ENCODE peak calls at places on chromosomes 6 and 20, in eight cellular contexts. F, X, Y, K, B, W, G and S are unnamed samples.

GRCh38 chr20:33675127-33675954 is 1.1 kb upstream of the NECAB3 start:
- DNase-seq in B (no peak), X (no peak), Y (peak), W (no peak), G (no peak), K (no peak), F (no peak), S (no peak)

GRCh38 chr6:125104425-125104824 is 49.1 kb upstream of the TPD52L1 start:
- DNase-seq in B (no peak), W (no peak), F (peak), X (no peak), K (no peak), G (peak), Y (no peak), S (no peak)

GRCh38 chr6:217048-217659 is 75.1 kb upstream of the DUSP22 start:
- DNase-seq in X (no peak), G (no peak), K (peak), F (no peak), W (no peak), Y (no peak), B (no peak), S (no peak)

GRCh38 chr6:38115633-38116022 is 296.1 kb downstream of the ZFAND3 start:
- DNase-seq in F (no peak), G (no peak), X (no peak), W (no peak), B (no peak), K (no peak), Y (no peak), S (no peak)

GRCh38 chr6:12929678-12930077 is 213.1 kb downstream of the PHACTR1 start:
- DNase-seq in F (no peak), X (no peak), W (no peak), B (no peak), G (no peak), Y (no peak), K (no peak), S (no peak)

GRCh38 chr20:3189561-3190131 is 14.8 kb downstream of the DDRGK1 start:
- DNase-seq in G (no peak), B (no peak), Y (no peak), K (no peak), W (no peak), X (no peak), F (peak), S (no peak)

GRCh38 chr20:41524980-41525613 is 93.1 kb downstream of the CHD6 start:
- DNase-seq in G (peak), Y (peak), F (peak), X (no peak), B (no peak), K (no peak), W (no peak), S (no peak)

GRCh38 chr6:142112451-142113061 is 20.2 kb upstream of the GJE1 start:
- DNase-seq in B (peak), K (peak), X (peak), F (peak), W (peak), Y (peak), G (peak), S (no peak)

GRCh38 chr6:43290353-43290904 is 7.6 kb upstream of the SLC22A7 start:
- DNase-seq in Y (no peak), F (no peak), B (no peak), X (no peak), K (no peak), G (no peak), W (no peak), S (no peak)

GRCh38 chr6:161138545-161139303 is 135.1 kb downstream of the AGPAT4 start:
- DNase-seq in X (no peak), K (no peak), B (no peak), W (no peak), Y (no peak), G (no peak), F (peak), S (no peak)

GRCh38 chr6:87929843-87930288 is 117.8 kb upstream of the SPACA1 start:
- DNase-seq in W (peak), Y (peak), K (peak), X (peak), F (peak), B (peak), G (peak), S (no peak)

GRCh38 chr6:133983099-133983939 is 30.3 kb downstream of the TBPL1 start:
- DNase-seq in F (no peak), X (peak), Y (no peak), K (peak), B (peak), G (no peak), W (peak), S (no peak)

GRCh38 chr6:51569594-51569993 is 517.8 kb downstream of the PKHD1 start:
- DNase-seq in Y (no peak), W (no peak), G (no peak), B (no peak), K (no peak), X (no peak), F (no peak), S (no peak)

GRCh38 chr20:4053516-4053919 is 38.2 kb upstream of the RNF24 start:
- DNase-seq in G (no peak), F (no peak), X (no peak), K (no peak), Y (no peak), W (no peak), B (no peak), S (no peak)

GRCh38 chr6:37630281-37630799 is 67.3 kb downstream of the MDGA1 start:
- DNase-seq in W (no peak), G (peak), Y (no peak), B (no peak), X (no peak), F (no peak), K (no peak), S (no peak)

GRCh38 chr6:26246057-26246456 is 118.9 kb upstream of the BTN3A2 start:
- DNase-seq in X (no peak), G (no peak), F (no peak), K (no peak), Y (no peak), W (no peak), B (no peak), S (no peak)

GRCh38 chr20:59165389-59165785 is 1.8 kb downstream of the ZNF831 start:
- DNase-seq in F (no peak), W (no peak), Y (no peak), G (no peak), X (no peak), K (no peak), B (no peak), S (no peak)

GRCh38 chr6:73565767-73566485 is 45.1 kb upstream of the EEF1A1 start:
- DNase-seq in B (no peak), W (no peak), F (no peak), K (no peak), Y (no peak), G (no peak), X (no peak), S (no peak)

GRCh38 chr6:138492113-138492512 is 7.2 kb downstream of the NHSL1 start:
- DNase-seq in F (no peak), Y (no peak), W (no peak), X (no peak), K (no peak), G (no peak), B (no peak), S (no peak)

GRCh38 chr6:9266741-9267140 is 831.4 kb upstream of the SLC35B3 start:
- DNase-seq in G (no peak), B (no peak), W (no peak), Y (no peak), X (no peak), K (no peak), F (no peak), S (no peak)

GRCh38 chr6:108494434-108494833 is 66.3 kb upstream of the FOXO3 start:
- DNase-seq in F (no peak), G (no peak), B (no peak), Y (no peak), W (no peak), K (no peak), X (no peak), S (no peak)

GRCh38 chr6:53744321-53744720 is 50.5 kb upstream of the LRRC1 start:
- DNase-seq in F (no peak), W (no peak), K (no peak), G (no peak), Y (no peak), X (no peak), B (no peak), S (no peak)

GRCh38 chr6:167898673-167899311 is 72.1 kb downstream of the AFDN start:
- DNase-seq in X (no peak), W (peak), B (no peak), Y (no peak), F (no peak), K (no peak), G (peak), S (no peak)

GRCh38 chr20:34615477-34615876 is 57.0 kb downstream of the MAP1LC3A start:
- DNase-seq in B (no peak), X (no peak), W (no peak), F (peak), Y (no peak), K (no peak), G (no peak), S (no peak)

GRCh38 chr6:148794797-148795196 is 48.0 kb downstream of the UST start:
- DNase-seq in G (no peak), B (no peak), W (no peak), Y (no peak), F (no peak), K (no peak), X (no peak), S (no peak)

GRCh38 chr6:56091159-56091869 is 156.1 kb downstream of the COL21A1 start:
- DNase-seq in W (no peak), X (no peak), B (no peak), F (no peak), K (no peak), Y (no peak), G (no peak), S (no peak)

GRCh38 chr6:135257641-135258405 is 76.7 kb downstream of the MYB start:
- DNase-seq in W (no peak), B (no peak), X (no peak), Y (no peak), G (no peak), F (no peak), K (no peak), S (no peak)

GRCh38 chr6:35145757-35146156 is 4.6 kb upstream of the TCP11 start:
- DNase-seq in G (no peak), Y (no peak), X (no peak), W (no peak), F (no peak), B (no peak), K (no peak), S (no peak)

GRCh38 chr6:170053966-170054661 is 236.8 kb downstream of the DLL1 start:
- DNase-seq in G (no peak), W (no peak), K (no peak), B (no peak), Y (no peak), F (no peak), X (no peak), S (peak)

GRCh38 chr6:29652198-29652584 is 4.7 kb upstream of the MOG start:
- DNase-seq in F (no peak), W (no peak), X (no peak), K (no peak), G (no peak), B (no peak), Y (no peak), S (no peak)

GRCh38 chr6:147677647-147678046 is 169.2 kb downstream of the SAMD5 start:
- DNase-seq in G (no peak), W (no peak), F (no peak), X (no peak), Y (no peak), B (no peak), K (no peak), S (no peak)

GRCh38 chr6:21188505-21189223 is 404.9 kb upstream of the SOX4 start:
- DNase-seq in G (no peak), Y (no peak), F (no peak), X (no peak), B (no peak), W (no peak), K (no peak), S (no peak)

GRCh38 chr6:41560440-41561192 is 14.4 kb downstream of the FOXP4 start:
- DNase-seq in B (peak), G (peak), F (no peak), W (peak), K (peak), X (peak), Y (peak), S (no peak)

GRCh38 chr20:47487175-47487917 is 14.3 kb upstream of the NCOA3 start:
- DNase-seq in X (no peak), F (peak), W (peak), B (peak), K (peak), Y (no peak), G (no peak), S (no peak)

GRCh38 chr6:22829070-22829469 is 259.7 kb downstream of the HDGFL1 start:
- DNase-seq in W (no peak), G (no peak), B (no peak), Y (no peak), K (no peak), F (no peak), X (no peak), S (no peak)

GRCh38 chr6:153045271-153045670 is 42.8 kb upstream of the MTRF1L start:
- DNase-seq in Y (no peak), F (no peak), W (no peak), B (no peak), K (no peak), X (no peak), G (peak), S (no peak)

GRCh38 chr20:48995599-48995998 is 50.5 kb upstream of the CSE1L start:
- DNase-seq in F (no peak), K (no peak), B (no peak), X (no peak), G (no peak), W (no peak), Y (no peak), S (no peak)

GRCh38 chr20:8678098-8678776 is 390.6 kb upstream of the PLCB4 start:
- DNase-seq in G (no peak), F (no peak), B (no peak), Y (no peak), W (no peak), X (no peak), K (no peak), S (no peak)